ENCODE peak calls at places on chromosomes 6 and 20, in four cellular contexts. B is IMR-90, P is mesendoderm, U is H1. N is an unnamed sample. For H3K4me1, the result is how much of the 10 kb centered on the place peaks cover.

GRCh38 chr6:8570241-8570924 is 135.0 kb upstream of the SLC35B3 start:
- DNase-seq in B (no peak), P (no peak), U (no peak), N (no peak)

GRCh38 chr6:34511214-34511922 is 44.8 kb downstream of the SPDEF start:
- DNase-seq in B (no peak), U (no peak), P (no peak), N (no peak)

GRCh38 chr6:133242761-133243590 is 1.8 kb downstream of the EYA4 start:
- DNase-seq in U (no peak), P (peak), B (peak), N (peak)

GRCh38 chr20:53032021-53033001 is 60.2 kb downstream of the TSHZ2 start:
- DNase-seq in B (peak), P (no peak), U (no peak), N (no peak)

GRCh38 chr6:112258636-112259336 is 4.4 kb upstream of the LAMA4 start:
- DNase-seq in B (peak), U (no peak), P (no peak), N (no peak)

GRCh38 chr20:10466855-10467254 is 31.8 kb downstream of the SLX4IP start:
- DNase-seq in U (no peak), P (no peak), B (no peak), N (no peak)

GRCh38 chr6:43575105-43575771 is 600 bp downstream of the XPO5 start:
- DNase-seq in B (peak), U (no peak), P (peak), N (peak)

GRCh38 chr6:152093711-152094110 is 286.2 kb downstream of the ESR1 start:
- DNase-seq in U (no peak), P (peak), B (no peak), N (no peak)

GRCh38 chr6:683742-684440 is 9.0 kb downstream of the EXOC2 start:
- DNase-seq in U (peak), P (peak), B (peak), N (peak)

GRCh38 chr20:62402456-62402855 is 4.6 kb downstream of the CABLES2 start:
- DNase-seq in B (no peak), U (no peak), P (no peak), N (no peak)

GRCh38 chr20:62400541-62400940 is 6.5 kb downstream of the CABLES2 start:
- DNase-seq in B (no peak), U (no peak), P (no peak), N (no peak)

GRCh38 chr20:62401331-62401779 is 5.7 kb downstream of the CABLES2 start:
- DNase-seq in B (no peak), P (peak), U (no peak), N (peak)

GRCh38 chr20:62398120-62398821 is 8.8 kb downstream of the CABLES2 start:
- DNase-seq in U (no peak), P (no peak), B (no peak), N (no peak)

DNA sequence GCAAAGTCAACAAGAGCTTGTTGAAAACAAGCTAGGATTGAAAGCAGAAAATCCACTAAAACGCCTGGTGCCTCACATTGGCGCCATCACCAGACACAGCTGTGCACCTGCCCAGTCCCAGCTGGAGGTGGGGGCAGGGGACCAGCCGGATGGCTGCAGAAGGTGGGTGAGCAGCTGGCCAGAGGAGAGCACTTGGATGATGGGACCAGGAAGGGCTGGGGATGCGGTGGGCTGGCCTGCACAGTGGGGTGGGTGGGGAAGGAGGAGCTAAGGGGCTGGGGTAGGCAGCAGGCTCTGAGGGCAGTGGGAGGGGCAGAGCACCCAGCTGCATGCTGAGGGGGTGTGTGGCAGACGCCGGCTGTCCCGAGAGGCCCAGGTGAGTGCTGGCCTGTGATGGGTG is 7.1 kb downstream of the CABLES2 start:
- DNase-seq in B (no peak), P (no peak), U (no peak), N (no peak)
- H2BK5ac ChIP-seq in B (no peak), P (no peak), U (no peak), N (no peak)

GRCh38 chr6:29230666-29231065 is 60.0 kb downstream of the OR2J2 start:
- DNase-seq in P (no peak), U (no peak), B (no peak), N (no peak)

GRCh38 chr6:29227235-29227634 is 56.5 kb downstream of the OR2J2 start:
- DNase-seq in P (peak), U (no peak), B (no peak), N (no peak)

GRCh38 chr6:29236634-29237033 is 64.9 kb upstream of the OR14J1 start:
- DNase-seq in P (no peak), U (no peak), B (no peak), N (no peak)

GRCh38 chr6:29236060-29236459 is 65.4 kb downstream of the OR2J2 start:
- DNase-seq in P (no peak), B (no peak), U (no peak), N (peak)

GRCh38 chr6:29232725-29233124 is 62.0 kb downstream of the OR2J2 start:
- DNase-seq in U (no peak), P (peak), B (no peak), N (no peak)
- H3K56ac ChIP-seq in U (no peak), P (no peak), B (no peak), N (no peak)

GRCh38 chr20:62482136-62482833 is 6.5 kb upstream of the GATA5 start:
- DNase-seq in B (no peak), U (no peak), P (no peak), N (no peak)
- H3K4me1 ChIP-seq in B (under half), U (under half), P (under half), N (under half)

GRCh38 chr6:125751334-125751916 is 2.0 kb downstream of the HEY2 start:
- DNase-seq in P (no peak), B (no peak), U (no peak), N (no peak)

GRCh38 chr6:125749112-125749863 is at the start of gene HEY2:
- DNase-seq in P (peak), U (no peak), B (peak), N (peak)

GRCh38 chr6:125750692-125751333 is 1.4 kb downstream of the HEY2 start:
- DNase-seq in U (no peak), B (no peak), P (no peak), N (no peak)

GRCh38 chr6:125748534-125749111 is 809 bp upstream of the HEY2 start:
- DNase-seq in P (peak), B (peak), U (no peak), N (no peak)

GRCh38 chr6:125749864-125750691 is 646 bp downstream of the HEY2 start:
- DNase-seq in U (no peak), P (peak), B (no peak), N (no peak)
- H2BK5ac ChIP-seq in U (peak), P (no peak), B (no peak), N (no peak)

GRCh38 chr6:53873922-53874321 is 79.1 kb downstream of the LRRC1 start:
- DNase-seq in U (no peak), B (peak), P (no peak), N (no peak)
- H3K56ac ChIP-seq in U (no peak), B (no peak), P (no peak), N (no peak)

GRCh38 chr20:2292711-2293110 is 3.1 kb upstream of the TGM3 start:
- DNase-seq in B (no peak), U (no peak), P (no peak), N (no peak)

GRCh38 chr20:2290486-2290885 is 5.3 kb upstream of the TGM3 start:
- DNase-seq in U (no peak), P (no peak), B (no peak), N (no peak)

GRCh38 chr20:2285618-2286017 is 10.2 kb upstream of the TGM3 start:
- DNase-seq in P (no peak), B (no peak), U (no peak), N (no peak)

GRCh38 chr20:2287504-2287903 is 8.3 kb upstream of the TGM3 start:
- DNase-seq in B (no peak), P (no peak), U (no peak), N (no peak)

DNA sequence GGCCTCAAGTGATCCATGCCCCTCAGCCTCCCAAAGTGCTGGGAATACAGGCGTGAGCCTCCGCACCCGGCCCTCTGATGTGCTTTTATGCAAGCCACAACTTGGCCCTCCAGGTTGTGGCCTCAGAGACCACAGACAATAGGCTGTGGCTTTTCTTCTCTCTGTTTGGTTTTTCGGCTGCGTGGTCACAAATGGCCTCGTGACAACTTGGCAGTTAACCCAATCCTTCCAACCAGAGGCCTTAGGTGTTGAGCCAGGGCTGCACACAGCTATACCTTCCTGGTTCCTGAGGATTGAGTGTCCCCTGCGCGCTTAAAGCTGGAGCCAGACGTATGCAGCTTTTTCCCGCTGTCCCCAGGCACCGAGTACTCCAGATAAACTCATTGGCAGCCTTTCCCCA is 6.3 kb upstream of the TGM3 start:
- DNase-seq in U (no peak), B (no peak), P (no peak), N (no peak)
- H3K4me1 ChIP-seq in U (under half), B (under half), P (under half), N (under half)

GRCh38 chr20:61536671-61537070 is 284.6 kb downstream of the CDH4 start:
- DNase-seq in B (no peak), P (no peak), U (no peak), N (no peak)
- H2BK5ac ChIP-seq in B (no peak), P (no peak), U (no peak), N (no peak)

N was measured in H9.